ENCODE peak calls at places on chromosomes 4 and X, in nine cellular contexts. W is endodermal cell, K is spleen, N is A549, M is GM12878, P is IMR-90, D is HepG2, H is ascending aorta, U is endothelial cell of umbilical vein. S is an unnamed sample.
A peak's percentile ranks its signal among the peaks of the same experiment; 100 is the strongest.

GRCh38 chrX:19870206-19870605 is 17.2 kb downstream of the SH3KBP1 start:
- DNase-seq in W (no peak), K (no peak), N (no peak), M (no peak), P (no peak), D (no peak), H (no peak), U (no peak), S (no peak)

GRCh38 chr4:53605783-53606182 is 14.5 kb upstream of the LNX1 start:
- DNase-seq in W (no peak), K (no peak), N (no peak), M (no peak), P (peak; percentile 53), D (no peak), H (no peak), U (peak; percentile 58), S (no peak)

GRCh38 chr4:151788021-151788420 is 27.2 kb upstream of the GATB start:
- DNase-seq in W (no peak), K (no peak), N (no peak), M (no peak), P (no peak), D (no peak), H (no peak), U (no peak), S (no peak)

GRCh38 chr4:184417802-184418511 is 56.4 kb downstream of the IRF2 start:
- DNase-seq in W (no peak), K (no peak), N (peak; percentile 69), M (peak; percentile 78), P (peak; percentile 94), D (peak; percentile 27), H (no peak), U (peak; percentile 30), S (no peak)

GRCh38 chrX:132369650-132370049 is 119.2 kb downstream of the MBNL3 start:
- DNase-seq in W (no peak), K (no peak), N (no peak), M (no peak), P (no peak), D (peak; percentile 81), H (no peak), U (no peak), S (no peak)

GRCh38 chrX:19904778-19905367 is 17.5 kb upstream of the SH3KBP1 start:
- DNase-seq in W (no peak), K (no peak), N (peak; percentile 58), M (no peak), P (peak; percentile 63), D (peak; percentile 31), H (no peak), U (peak; percentile 24), S (no peak)

GRCh38 chrX:108537005-108537404 is 97.4 kb downstream of the COL4A5 start:
- DNase-seq in W (peak; percentile 69), K (no peak), N (peak; percentile 9), M (no peak), P (peak; percentile 38), D (peak; percentile 22), H (no peak), U (peak; percentile 47), S (peak; percentile 4)

GRCh38 chr4:14867847-14868246 is 134.4 kb upstream of the CPEB2 start:
- DNase-seq in W (peak; percentile 75), K (no peak), N (no peak), M (no peak), P (no peak), D (no peak), H (no peak), U (no peak), S (no peak)

GRCh38 chr4:183729069-183729406 is 69.9 kb downstream of the TRAPPC11 start:
- DNase-seq in W (no peak), K (no peak), N (no peak), M (no peak), P (no peak), D (no peak), H (no peak), U (no peak), S (no peak)

GRCh38 chrX:23884427-23885024 is 23.2 kb downstream of the APOO start:
- DNase-seq in W (no peak), K (no peak), N (no peak), M (no peak), P (peak; percentile 50), D (peak; percentile 57), H (peak; percentile 11), U (no peak), S (no peak)

GRCh38 chrX:23887918-23888317 is 19.8 kb downstream of the APOO start:
- DNase-seq in W (no peak), K (no peak), N (no peak), M (no peak), P (no peak), D (no peak), H (peak; percentile 16), U (no peak), S (no peak)

GRCh38 chrX:23888887-23889501 is 18.7 kb downstream of the APOO start:
- DNase-seq in W (no peak), K (no peak), N (no peak), M (no peak), P (peak; percentile 42), D (no peak), H (no peak), U (no peak), S (no peak)

GRCh38 chrX:23885803-23886202 is 21.9 kb downstream of the APOO start:
- DNase-seq in W (peak; percentile 59), K (no peak), N (no peak), M (no peak), P (no peak), D (no peak), H (peak; percentile 34), U (no peak), S (no peak)

GRCh38 chrX:23887448-23887847 is 20.3 kb downstream of the APOO start:
- DNase-seq in W (no peak), K (no peak), N (no peak), M (no peak), P (no peak), D (no peak), H (no peak), U (no peak), S (no peak)
- H3K4me1 ChIP-seq in W (no peaks in the 10 kb centered on the region), K (peaks cover 4% of the 10 kb centered on the region), N (peaks cover 76% of the 10 kb centered on the region), M (no peaks in the 10 kb centered on the region), P (peaks cover 8% of the 10 kb centered on the region), D (peaks cover 39% of the 10 kb centered on the region), H (no peaks in the 10 kb centered on the region), U (peaks cover 10% of the 10 kb centered on the region), S (peaks cover 1% of the 10 kb centered on the region)

GRCh38 chr4:153517159-153517558 is 51.0 kb downstream of the TMEM131L start:
- DNase-seq in W (no peak), K (no peak), N (no peak), M (no peak), P (no peak), D (no peak), H (no peak), U (no peak), S (no peak)

GRCh38 chr4:153519677-153520076 is 53.5 kb downstream of the TMEM131L start:
- DNase-seq in W (no peak), K (no peak), N (no peak), M (no peak), P (no peak), D (no peak), H (no peak), U (no peak), S (no peak)

GRCh38 chr4:153520227-153520626 is 54.1 kb downstream of the TMEM131L start:
- DNase-seq in W (no peak), K (no peak), N (no peak), M (no peak), P (no peak), D (no peak), H (no peak), U (no peak), S (no peak)

GRCh38 chr4:153518637-153519384 is 52.7 kb downstream of the TMEM131L start:
- DNase-seq in W (no peak), K (no peak), N (no peak), M (no peak), P (peak; percentile 49), D (peak; percentile 30), H (no peak), U (no peak), S (no peak)

DNA sequence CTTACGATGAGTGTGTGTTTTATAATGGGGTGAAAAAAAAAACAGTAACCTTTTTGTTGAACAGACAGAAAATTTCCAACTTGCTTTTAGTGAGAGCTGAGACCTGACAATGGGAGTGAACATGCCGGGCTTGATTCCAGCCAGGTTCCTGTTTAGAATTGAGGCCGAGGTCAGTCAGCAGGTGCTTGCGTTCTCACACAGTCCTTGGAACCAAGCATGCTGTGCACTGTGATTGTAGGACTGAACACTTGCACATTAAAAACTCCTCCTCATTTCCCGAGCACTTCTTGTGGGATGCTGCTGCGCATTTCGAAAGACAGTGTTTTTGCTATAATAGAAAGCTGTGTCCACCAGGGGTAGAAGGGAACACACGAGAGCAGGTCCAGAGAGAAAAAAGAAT is 51.8 kb downstream of the TMEM131L start:
- DNase-seq in W (no peak), K (no peak), N (no peak), M (no peak), P (peak; percentile 18), D (no peak), H (no peak), U (peak; percentile 86), S (no peak)
- H3K4me3 ChIP-seq in W (no peak overlapping the region), K (no peak overlapping the region), N (no peak overlapping the region), M (peak overlapping the region; percentile 38), P (no peak overlapping the region), D (no peak overlapping the region), H (no peak overlapping the region), U (no peak overlapping the region), S (no peak overlapping the region)

GRCh38 chr4:153258750-153259149 is 54.5 kb downstream of the TRIM2 start:
- DNase-seq in W (peak; percentile 38), K (no peak), N (no peak), M (no peak), P (no peak), D (no peak), H (no peak), U (no peak), S (no peak)
- H3K4me1 ChIP-seq in W (peaks cover 10% of the 10 kb centered on the region), K (no peaks in the 10 kb centered on the region), N (peaks cover 8% of the 10 kb centered on the region), M (peaks cover 3% of the 10 kb centered on the region), P (peaks cover 5% of the 10 kb centered on the region), D (no peaks in the 10 kb centered on the region), H (no peaks in the 10 kb centered on the region), U (peaks cover 3% of the 10 kb centered on the region), S (peaks cover 12% of the 10 kb centered on the region)

GRCh38 chr4:94711635-94712034 is 46.1 kb upstream of the BMPR1B start:
- DNase-seq in W (no peak), K (no peak), N (no peak), M (no peak), P (no peak), D (no peak), H (no peak), U (no peak), S (no peak)
- H3K4me3 ChIP-seq in W (no peak overlapping the region), K (no peak overlapping the region), N (no peak overlapping the region), M (no peak overlapping the region), P (no peak overlapping the region), D (no peak overlapping the region), H (no peak overlapping the region), U (no peak overlapping the region), S (no peak overlapping the region)

GRCh38 chr4:4762300-4762699 is 97.2 kb upstream of the MSX1 start:
- DNase-seq in W (peak; percentile 58), K (no peak), N (no peak), M (no peak), P (no peak), D (no peak), H (no peak), U (no peak), S (no peak)
- H3K4me1 ChIP-seq in W (peaks cover 8% of the 10 kb centered on the region), K (no peaks in the 10 kb centered on the region), N (no peaks in the 10 kb centered on the region), M (peaks cover 34% of the 10 kb centered on the region), P (no peaks in the 10 kb centered on the region), D (peaks cover 14% of the 10 kb centered on the region), H (no peaks in the 10 kb centered on the region), U (no peaks in the 10 kb centered on the region), S (peaks cover 6% of the 10 kb centered on the region)